ENCODE peak calls at places on chromosomes 11 and 22, in seven cellular contexts. H is suprapubic skin, R is tibial nerve, N is upper lobe of left lung, Y is SK-N-SH, L is A549, X is K562. E is an unnamed sample.

GRCh38 chr11:74686792-74687191 is 44.4 kb downstream of the CHRDL2 start:
- DNase-seq in H (no peak), R (no peak), N (no peak), Y (no peak), L (no peak), X (no peak), E (peak; percentile 48)

GRCh38 chr11:2834893-2835767 is 50.4 kb downstream of the CDKN1C start:
- DNase-seq in H (no peak), R (no peak), N (no peak), Y (no peak), L (no peak), X (no peak), E (no peak)

GRCh38 chr22:20966883-20967696 is at the start of gene AIFM3:
- DNase-seq in H (no peak), R (no peak), N (no peak), Y (peak; percentile 46), L (no peak), X (no peak), E (no peak)

GRCh38 chr11:79676396-79676795 is 235.6 kb upstream of the TENM4 start:
- DNase-seq in H (no peak), R (no peak), N (no peak), Y (no peak), L (no peak), X (no peak), E (no peak)

GRCh38 chr11:47186076-47186936 is at the start of gene PACSIN3:
- DNase-seq in H (no peak), R (no peak), N (peak; percentile 49), Y (peak; percentile 92), L (peak; percentile 58), X (peak; percentile 93), E (peak; percentile 82)

GRCh38 chr11:116255234-116255953 is 517.4 kb downstream of the BUD13 start:
- DNase-seq in H (no peak), R (no peak), N (no peak), Y (peak; percentile 41), L (no peak), X (no peak), E (no peak)

GRCh38 chr11:14386895-14387480 is 28.0 kb upstream of the RRAS2 start:
- DNase-seq in H (no peak), R (no peak), N (no peak), Y (peak; percentile 58), L (peak; percentile 14), X (no peak), E (no peak)

GRCh38 chr22:23088199-23088604 is 17.9 kb downstream of the GNAZ start:
- DNase-seq in H (no peak), R (no peak), N (no peak), Y (no peak), L (no peak), X (peak; percentile 56), E (no peak)

GRCh38 chr11:134014502-134014901 is 54.4 kb upstream of the JAM3 start:
- DNase-seq in H (no peak), R (no peak), N (no peak), Y (peak; percentile 70), L (no peak), X (no peak), E (no peak)

GRCh38 chr11:65558002-65558784 is at the start of gene LTBP3:
- DNase-seq in H (no peak), R (peak; percentile 70), N (peak; percentile 74), Y (peak; percentile 90), L (peak; percentile 64), X (peak; percentile 87), E (peak; percentile 94)

GRCh38 chr11:76598426-76598839 is 72.1 kb downstream of the LRRC32 start:
- DNase-seq in H (peak; percentile 77), R (no peak), N (no peak), Y (peak; percentile 72), L (peak; percentile 64), X (peak; percentile 59), E (no peak)

GRCh38 chr22:22728382-22728781 is 84.0 kb downstream of the GGTLC2 start:
- DNase-seq in H (no peak), R (no peak), N (no peak), Y (no peak), L (no peak), X (no peak), E (no peak)

GRCh38 chr11:66478823-66479740 is 1.2 kb upstream of the DPP3 start:
- DNase-seq in H (no peak), R (peak; percentile 22), N (peak; percentile 53), Y (peak; percentile 71), L (peak; percentile 44), X (peak; percentile 39), E (peak; percentile 81)

GRCh38 chr11:114135737-114136151 is 76.2 kb downstream of the ZBTB16 start:
- DNase-seq in H (no peak), R (no peak), N (peak; percentile 53), Y (no peak), L (no peak), X (no peak), E (peak; percentile 47)

GRCh38 chr11:122984186-122985011 is 2.8 kb upstream of the BSX start:
- DNase-seq in H (no peak), R (no peak), N (no peak), Y (peak; percentile 85), L (peak; percentile 5), X (no peak), E (peak; percentile 63)

GRCh38 chr11:68039526-68040086 is 781 bp downstream of the TCIRG1 start:
- DNase-seq in H (peak; percentile 75), R (no peak), N (peak; percentile 52), Y (peak; percentile 51), L (no peak), X (no peak), E (peak; percentile 70)

GRCh38 chr11:68038718-68039525 is at the start of gene TCIRG1:
- DNase-seq in H (no peak), R (peak; percentile 83), N (peak; percentile 95), Y (peak; percentile 67), L (peak; percentile 80), X (peak; percentile 90), E (peak; percentile 96)

GRCh38 chr11:68037481-68038225 is 1.2 kb upstream of the TCIRG1 start:
- DNase-seq in H (no peak), R (no peak), N (no peak), Y (no peak), L (no peak), X (no peak), E (peak; percentile 73)

GRCh38 chr11:68036717-68037239 is 2.0 kb upstream of the TCIRG1 start:
- DNase-seq in H (no peak), R (no peak), N (peak; percentile 94), Y (no peak), L (no peak), X (no peak), E (peak; percentile 89)

GRCh38 chr11:68038226-68038717 is 553 bp upstream of the TCIRG1 start:
- DNase-seq in H (no peak), R (no peak), N (no peak), Y (peak; percentile 66), L (no peak), X (peak; percentile 60), E (no peak)
- TF ChIP-seq EP300 in H (no peak), R (no peak), N (no peak), Y (no peak), L (no peak), X (no peak), E (no peak)

DNA sequence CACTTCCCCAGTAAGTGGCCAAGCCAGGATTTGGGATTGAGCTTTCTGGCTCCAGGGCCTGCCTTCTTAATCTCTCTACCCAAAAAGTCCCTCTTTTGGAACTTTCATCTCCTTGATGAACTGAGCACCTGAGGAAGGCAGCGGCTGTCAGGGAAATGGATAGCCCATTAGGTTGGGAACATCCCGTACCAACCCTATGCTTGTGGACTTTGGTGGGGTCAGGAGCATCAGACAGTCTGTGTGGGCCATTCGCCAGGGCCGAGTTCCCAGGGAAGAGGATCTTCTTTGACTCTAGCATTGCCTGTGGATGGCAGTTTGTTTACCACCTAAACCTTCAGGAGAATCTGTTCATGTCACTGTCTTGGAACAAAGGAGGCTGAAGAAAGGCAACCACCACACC is 30.2 kb downstream of the ARHGEF17 start:
- DNase-seq in H (no peak), R (no peak), N (no peak), Y (no peak), L (no peak), X (no peak), E (peak; percentile 88)
- TF ChIP-seq EP300 in H (peak; percentile 49), R (peak; percentile 49), N (no peak), Y (no peak), L (no peak), X (no peak), E (no peak)

GRCh38 chr22:39152511-39153219 is at the start of gene CBX7:
- DNase-seq in H (peak; percentile 98), R (peak; percentile 91), N (peak; percentile 98), Y (peak; percentile 94), L (peak; percentile 78), X (peak; percentile 94), E (peak; percentile 98)
- TF ChIP-seq EP300 in H (no peak), R (peak; percentile 99), N (no peak), Y (no peak), L (no peak), X (no peak), E (no peak)

GRCh38 chr11:61851900-61852295 is 23.8 kb downstream of the FADS2 start:
- DNase-seq in H (no peak), R (no peak), N (no peak), Y (no peak), L (no peak), X (no peak), E (no peak)
- TF ChIP-seq EP300 in H (no peak), R (no peak), N (no peak), Y (no peak), L (no peak), X (no peak), E (no peak)

GRCh38 chr11:68325183-68325893 is 12.9 kb downstream of the LRP5 start:
- DNase-seq in H (no peak), R (no peak), N (no peak), Y (no peak), L (no peak), X (no peak), E (no peak)
- TF ChIP-seq EP300 in H (no peak), R (no peak), N (no peak), Y (no peak), L (no peak), X (no peak), E (no peak)

GRCh38 chr11:33721291-33721840 is 14.9 kb downstream of the CD59 start:
- DNase-seq in H (no peak), R (no peak), N (no peak), Y (no peak), L (no peak), X (no peak), E (no peak)

GRCh38 chr11:33724644-33725035 is 11.6 kb downstream of the CD59 start:
- DNase-seq in H (no peak), R (peak; percentile 71), N (peak; percentile 58), Y (no peak), L (no peak), X (no peak), E (peak; percentile 78)

GRCh38 chr11:33722579-33723234 is 13.5 kb downstream of the CD59 start:
- DNase-seq in H (no peak), R (no peak), N (peak; percentile 64), Y (no peak), L (peak; percentile 58), X (peak; percentile 40), E (no peak)

GRCh38 chr11:33721984-33722383 is 14.2 kb downstream of the CD59 start:
- DNase-seq in H (no peak), R (no peak), N (no peak), Y (no peak), L (no peak), X (no peak), E (no peak)

GRCh38 chr11:33723238-33723881 is 12.9 kb downstream of the CD59 start:
- DNase-seq in H (no peak), R (no peak), N (peak; percentile 48), Y (no peak), L (peak; percentile 94), X (peak; percentile 63), E (no peak)
- TF ChIP-seq EP300 in H (no peak), R (peak; percentile 89), N (peak; percentile 84), Y (peak; percentile 22), L (peak; percentile 28), X (peak; percentile 67), E (peak; percentile 84)